ENCODE peak calls at places on chromosome 13, in four cellular contexts. H is HepG2, Z is K562, B is GM12878. W is an unnamed sample.

GRCh38 chr13:101654916-101655315 is 202.4 kb downstream of the ITGBL1 start:
- DNase-seq in H (no peak), Z (no peak), B (no peak), W (no peak)

GRCh38 chr13:44470623-44471562 is 97.3 kb downstream of the SERP2 start:
- DNase-seq in B (no peak), Z (peak), H (peak), W (no peak)

GRCh38 chr13:41326661-41327060 is 15.6 kb downstream of the NAA16 start:
- DNase-seq in H (no peak), B (no peak), Z (no peak), W (no peak)

GRCh38 chr13:32746474-32746873 is 160.2 kb downstream of the PDS5B start:
- DNase-seq in Z (no peak), B (no peak), H (no peak), W (no peak)

GRCh38 chr13:106753241-106753640 is 185.3 kb upstream of the ARGLU1 start:
- DNase-seq in H (no peak), B (no peak), Z (no peak), W (no peak)

GRCh38 chr13:105908581-105908980 is 626.9 kb downstream of the EFNB2 start:
- DNase-seq in Z (no peak), B (no peak), H (no peak), W (no peak)

GRCh38 chr13:23339225-23339624 is 94.3 kb downstream of the SACS start:
- DNase-seq in Z (no peak), H (no peak), B (no peak), W (no peak)

GRCh38 chr13:20430296-20430695 is 95.4 kb downstream of the CRYL1 start:
- DNase-seq in H (no peak), Z (no peak), B (no peak), W (no peak)

GRCh38 chr13:113604186-113604585 is 19.6 kb downstream of the TFDP1 start:
- DNase-seq in Z (no peak), B (no peak), H (no peak), W (no peak)

GRCh38 chr13:49000247-49000646 is 24.5 kb downstream of the FNDC3A start:
- DNase-seq in Z (no peak), B (no peak), H (no peak), W (no peak)

GRCh38 chr13:30743319-30744055 is 8.1 kb downstream of the ALOX5AP start:
- DNase-seq in Z (no peak), H (peak), B (no peak), W (no peak)

GRCh38 chr13:74132768-74133656 is 1.2 kb downstream of the KLF12 start:
- DNase-seq in B (no peak), Z (no peak), H (no peak), W (peak)

GRCh38 chr13:24032252-24032651 is 128.3 kb upstream of the SPATA13 start:
- DNase-seq in H (no peak), Z (no peak), B (no peak), W (no peak)

GRCh38 chr13:38636756-38637155 is 50.1 kb upstream of the FREM2 start:
- DNase-seq in Z (no peak), B (no peak), H (no peak), W (no peak)

GRCh38 chr13:23806874-23807522 is 82.2 kb downstream of the MIPEP start:
- DNase-seq in Z (no peak), B (no peak), H (no peak), W (no peak)

GRCh38 chr13:44812818-44813217 is 176.5 kb downstream of the NUFIP1 start:
- DNase-seq in Z (no peak), B (no peak), H (no peak), W (no peak)

GRCh38 chr13:79492313-79492798 is 11.4 kb downstream of the NDFIP2 start:
- DNase-seq in Z (no peak), B (no peak), H (no peak), W (no peak)

GRCh38 chr13:101053694-101054093 is 362.6 kb downstream of the NALCN start:
- DNase-seq in H (no peak), Z (no peak), B (no peak), W (no peak)

GRCh38 chr13:31866099-31866498 is 126.8 kb downstream of the RXFP2 start:
- DNase-seq in B (no peak), Z (no peak), H (no peak), W (no peak)

DNA sequence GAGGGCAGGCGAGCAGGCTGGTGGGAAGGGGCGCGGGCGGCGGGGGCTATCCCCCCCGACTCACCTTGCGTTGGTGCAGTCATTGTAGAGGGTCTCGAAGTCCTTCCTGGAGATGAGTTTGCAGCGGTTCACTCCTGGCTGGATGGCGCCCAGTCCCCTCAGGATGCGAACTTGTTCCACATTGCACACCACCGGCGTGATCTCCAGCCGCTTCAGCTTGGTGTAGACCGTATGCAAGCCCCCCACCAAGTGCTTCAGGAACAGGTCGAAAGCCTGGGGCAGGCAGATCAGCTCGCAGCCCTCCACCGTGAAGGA is 1.2 kb downstream of the DACH1 start:
- DNase-seq in B (no peak), H (no peak), Z (no peak), W (peak)
- H3K4me3 ChIP-seq in B (peak), H (peak), Z (no peak), W (peak)

DNA sequence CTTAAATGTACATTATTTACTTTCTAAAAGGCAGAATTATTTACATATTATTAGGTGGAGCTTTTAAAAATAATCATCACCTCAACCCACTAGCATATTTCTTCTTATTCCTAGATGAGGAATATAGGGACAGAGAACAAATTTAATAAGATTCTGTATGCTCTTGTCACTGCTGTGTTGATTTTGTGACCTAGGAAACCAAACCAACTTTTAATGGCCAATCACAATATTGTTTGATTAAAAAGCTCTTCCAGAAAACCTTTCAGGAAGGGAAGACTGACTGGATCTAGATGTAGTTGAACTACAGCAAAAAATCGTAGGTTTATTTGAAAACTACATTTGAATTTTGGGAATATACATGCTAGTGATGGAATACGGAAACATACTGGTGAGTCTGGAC is 91.8 kb upstream of the RAP2A start:
- DNase-seq in Z (no peak), H (no peak), B (no peak), W (no peak)
- TF ChIP-seq ZBTB33 in Z (no peak), H (no peak), B (no peak), W (no peak)

GRCh38 chr13:62643799-62644484 is 1228.3 kb upstream of the PCDH20 start:
- DNase-seq in H (no peak), Z (no peak), B (peak), W (no peak)
- TF ChIP-seq MXI1 in H (no peak), Z (no peak), B (no peak), W (peak)

GRCh38 chr13:59771272-59771671 is 392.5 kb downstream of the DIAPH3 start:
- DNase-seq in B (no peak), Z (no peak), H (peak), W (peak)

GRCh38 chr13:59780058-59780457 is 383.7 kb downstream of the DIAPH3 start:
- DNase-seq in Z (no peak), H (no peak), B (no peak), W (no peak)

GRCh38 chr13:59770451-59770850 is 393.3 kb downstream of the DIAPH3 start:
- DNase-seq in B (no peak), H (no peak), Z (no peak), W (no peak)

GRCh38 chr13:59776924-59777690 is 386.6 kb downstream of the DIAPH3 start:
- DNase-seq in H (no peak), Z (no peak), B (peak), W (no peak)

DNA sequence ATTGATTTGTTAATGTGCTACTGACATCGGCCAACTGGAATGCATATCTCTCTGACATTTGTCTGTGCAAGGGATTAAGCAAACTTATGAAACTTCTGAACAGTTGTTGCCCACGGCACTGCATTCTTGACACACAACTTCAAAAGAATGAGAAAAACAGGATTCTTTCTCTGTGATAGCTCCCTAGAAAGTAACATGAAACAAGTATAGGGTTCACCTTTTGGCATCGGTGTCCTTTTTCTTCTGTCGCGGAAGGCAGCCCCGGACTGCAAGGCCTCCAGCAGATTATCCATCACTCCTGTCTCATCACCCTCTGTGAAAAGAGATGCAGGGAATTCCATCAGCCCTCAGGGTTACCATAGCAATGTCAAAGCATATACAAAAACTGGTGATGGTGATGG is 389.2 kb downstream of the DIAPH3 start:
- DNase-seq in H (peak), Z (no peak), B (no peak), W (no peak)
- H3K4me3 ChIP-seq in H (no peak), Z (no peak), B (no peak), W (no peak)

DNA sequence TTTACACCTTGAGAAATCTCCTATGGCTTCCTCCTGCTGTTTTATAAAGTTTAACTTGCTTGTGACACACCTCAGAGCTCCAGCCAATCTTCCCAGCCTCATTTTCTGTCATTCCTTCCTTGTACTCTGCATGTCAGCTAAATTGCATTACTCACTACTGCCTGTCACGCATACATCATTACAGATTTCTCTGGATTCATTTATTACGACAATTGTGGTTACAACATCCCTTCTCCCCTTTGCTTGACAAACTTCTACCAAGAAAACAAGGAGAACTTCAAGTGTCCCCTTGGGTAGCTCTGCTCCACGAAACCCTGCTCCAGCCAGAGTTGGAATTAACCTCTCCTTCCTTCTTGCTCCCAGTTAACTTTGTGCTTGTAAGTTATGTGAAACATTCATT is 22.0 kb upstream of the GPR18 start:
- DNase-seq in Z (no peak), B (no peak), H (no peak), W (no peak)
- TF ChIP-seq ZBTB33 in Z (no peak), B (no peak), H (no peak), W (no peak)

DNA sequence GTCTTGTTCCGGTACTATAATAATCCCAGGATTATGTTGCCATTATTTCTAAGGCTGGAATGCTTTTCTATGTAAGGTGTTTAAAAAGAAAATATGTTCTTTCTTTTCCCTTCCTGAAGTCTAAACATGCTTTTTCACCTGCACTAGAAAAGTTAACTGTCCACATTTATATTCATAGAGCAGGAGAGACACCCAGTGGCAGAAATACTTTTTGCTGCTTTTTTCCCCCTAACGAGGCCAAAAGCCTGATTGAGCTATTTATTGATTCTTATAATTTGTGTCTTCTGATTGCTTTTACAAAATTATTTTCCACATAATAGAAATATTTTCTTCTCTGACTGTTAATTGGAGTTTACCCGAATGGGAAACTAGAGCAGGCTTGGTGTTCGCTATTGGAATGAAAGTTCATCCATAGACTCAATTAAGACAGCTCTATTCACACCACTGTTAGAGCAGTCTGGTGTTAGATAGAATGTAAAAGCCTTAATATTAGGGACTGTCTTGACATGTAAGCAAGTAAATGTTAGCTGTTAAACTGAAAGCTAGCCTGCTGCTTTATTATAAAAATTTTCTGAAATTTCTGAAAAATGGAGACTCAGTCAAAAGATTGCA is 15.8 kb downstream of the GPR180 start:
- DNase-seq in Z (no peak), H (peak), B (no peak), W (peak)
- TF ChIP-seq MXI1 in Z (no peak), H (no peak), B (no peak), W (no peak)

GRCh38 chr13:19345158-19345557 is 163.5 kb upstream of the TUBA3C start:
- DNase-seq in B (no peak), H (no peak), Z (no peak), W (no peak)
- H3K4me3 ChIP-seq in B (no peak), H (no peak), Z (no peak), W (no peak)

GRCh38 chr13:55497486-55497885 is 1643.2 kb upstream of the PRR20A start:
- DNase-seq in H (no peak), Z (no peak), B (no peak), W (no peak)

DNA sequence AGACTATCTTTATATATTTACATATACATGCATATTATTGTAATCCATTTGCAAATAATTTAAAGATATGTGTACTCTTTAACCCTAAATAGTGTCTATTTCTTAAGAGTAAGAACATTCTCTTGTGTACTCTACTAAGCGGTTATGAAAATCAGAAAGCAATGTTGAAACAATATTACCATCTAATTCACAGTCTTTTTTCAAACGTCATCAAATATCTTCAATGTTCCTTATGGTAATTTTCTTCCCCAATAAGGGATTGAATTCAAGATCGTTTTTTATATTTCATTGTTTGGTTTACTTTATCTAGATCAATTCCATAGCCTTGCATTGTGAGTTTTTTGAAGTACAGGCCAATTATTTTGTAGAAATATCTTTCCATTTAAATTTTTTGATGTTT is 1647.4 kb upstream of the PRR20A start:
- DNase-seq in B (no peak), H (no peak), Z (no peak), W (no peak)
- TF ChIP-seq ZBTB33 in B (no peak), H (no peak), Z (no peak), W (no peak)

DNA sequence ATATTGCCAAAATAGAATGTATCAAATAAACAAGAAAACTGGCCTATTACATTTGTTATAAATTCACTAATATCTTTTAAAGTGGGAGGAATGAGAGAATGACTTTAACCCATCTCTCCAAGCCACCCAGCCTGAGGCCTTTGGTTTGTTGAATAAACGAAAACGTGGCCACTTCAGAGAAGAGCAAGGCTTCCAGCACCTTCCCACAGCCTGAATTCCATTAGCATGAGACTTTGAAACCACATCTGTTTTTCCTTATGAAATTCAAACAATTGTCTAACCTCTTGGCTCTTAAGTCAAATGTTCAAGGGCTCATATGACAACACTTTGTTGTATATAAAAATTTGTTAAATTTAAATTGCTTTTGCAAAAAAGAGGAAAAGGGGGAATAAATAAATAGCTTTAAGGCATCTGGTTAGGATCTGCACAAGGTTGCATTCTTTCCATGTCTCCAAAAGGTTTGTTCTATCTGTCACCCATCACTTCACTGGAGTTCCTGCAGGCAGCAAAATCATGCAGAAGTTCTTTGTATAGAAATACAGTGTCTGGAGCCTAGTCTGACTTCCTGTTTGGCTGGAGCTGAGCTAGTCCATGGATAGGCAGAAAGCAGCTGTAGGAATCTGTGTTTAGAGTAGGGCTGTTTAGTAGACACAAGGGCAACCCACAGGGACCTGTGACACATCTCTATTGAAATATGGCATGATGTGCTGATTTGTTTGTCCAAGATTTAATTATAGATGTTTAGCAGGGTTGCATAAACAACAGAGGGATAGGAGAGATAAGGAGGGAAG is 502.3 kb downstream of the KCTD12 start:
- DNase-seq in H (no peak), B (no peak), Z (no peak), W (peak)
- TF ChIP-seq MXI1 in H (no peak), B (no peak), Z (no peak), W (no peak)

W was measured in SK-N-SH.